ENCODE peak calls at places on chromosomes 7 and 10, in five cellular contexts. One of them, this sample, is unnamed.

GRCh38 chr10:72010234-72010992 is 46.2 kb downstream of the CHST3 start:
- DNase-seq in Panc1: no peak
- DNase-seq in endothelial cell: no peak
- DNase-seq in AG04449: no peak
- DNase-seq in CD4-positive, alpha-beta T cell: no peak
- DNase-seq in this sample: no peak

GRCh38 chr10:104170610-104171269 is 48.8 kb downstream of the SFR1 start:
- DNase-seq in AG04449: no peak
- DNase-seq in endothelial cell: no peak
- DNase-seq in Panc1: no peak
- DNase-seq in CD4-positive, alpha-beta T cell: no peak
- DNase-seq in this sample: no peak

GRCh38 chr7:113731571-113731970 is 187.2 kb downstream of the PPP1R3A start:
- DNase-seq in endothelial cell: no peak
- DNase-seq in Panc1: no peak
- DNase-seq in AG04449: no peak
- DNase-seq in CD4-positive, alpha-beta T cell: no peak
- DNase-seq in this sample: no peak

GRCh38 chr7:37977243-37977642 is 56.8 kb downstream of the EPDR1 start:
- DNase-seq in endothelial cell: no peak
- DNase-seq in Panc1: peak
- DNase-seq in CD4-positive, alpha-beta T cell: no peak
- DNase-seq in AG04449: no peak
- DNase-seq in this sample: no peak

GRCh38 chr7:47721670-47722069 is 139.8 kb upstream of the TNS3 start:
- DNase-seq in endothelial cell: no peak
- DNase-seq in Panc1: no peak
- DNase-seq in CD4-positive, alpha-beta T cell: no peak
- DNase-seq in AG04449: no peak
- DNase-seq in this sample: no peak

GRCh38 chr10:133324198-133324792 is 12.4 kb downstream of the CALY start:
- DNase-seq in endothelial cell: no peak
- DNase-seq in Panc1: no peak
- DNase-seq in AG04449: no peak
- DNase-seq in CD4-positive, alpha-beta T cell: peak
- DNase-seq in this sample: peak

GRCh38 chr7:136023134-136023869 is 46.1 kb upstream of the MTPN start:
- DNase-seq in endothelial cell: no peak
- DNase-seq in CD4-positive, alpha-beta T cell: no peak
- DNase-seq in AG04449: no peak
- DNase-seq in Panc1: no peak
- DNase-seq in this sample: no peak

GRCh38 chr10:71852335-71852937 is 1.4 kb upstream of the PSAP start:
- DNase-seq in AG04449: no peak
- DNase-seq in CD4-positive, alpha-beta T cell: no peak
- DNase-seq in endothelial cell: no peak
- DNase-seq in Panc1: no peak
- DNase-seq in this sample: peak

GRCh38 chr10:18424200-18424599 is 227.2 kb downstream of the NSUN6 start:
- DNase-seq in CD4-positive, alpha-beta T cell: no peak
- DNase-seq in endothelial cell: no peak
- DNase-seq in AG04449: no peak
- DNase-seq in Panc1: no peak
- DNase-seq in this sample: no peak

GRCh38 chr7:103811997-103812396 is 177.5 kb downstream of the RELN start:
- DNase-seq in Panc1: no peak
- DNase-seq in endothelial cell: no peak
- DNase-seq in AG04449: no peak
- DNase-seq in CD4-positive, alpha-beta T cell: no peak
- DNase-seq in this sample: no peak

GRCh38 chr10:33441561-33441960 is 107.1 kb upstream of the NRP1 start:
- DNase-seq in CD4-positive, alpha-beta T cell: no peak
- DNase-seq in endothelial cell: no peak
- DNase-seq in Panc1: no peak
- DNase-seq in AG04449: no peak
- DNase-seq in this sample: no peak

GRCh38 chr10:34853357-34853756 is 38.3 kb upstream of the PARD3 start:
- DNase-seq in endothelial cell: no peak
- DNase-seq in Panc1: no peak
- DNase-seq in CD4-positive, alpha-beta T cell: no peak
- DNase-seq in AG04449: no peak
- DNase-seq in this sample: no peak

GRCh38 chr10:97531401-97531985 is 32.8 kb downstream of the UBTD1 start:
- DNase-seq in Panc1: no peak
- DNase-seq in endothelial cell: no peak
- DNase-seq in AG04449: no peak
- DNase-seq in CD4-positive, alpha-beta T cell: no peak
- DNase-seq in this sample: no peak

DNA sequence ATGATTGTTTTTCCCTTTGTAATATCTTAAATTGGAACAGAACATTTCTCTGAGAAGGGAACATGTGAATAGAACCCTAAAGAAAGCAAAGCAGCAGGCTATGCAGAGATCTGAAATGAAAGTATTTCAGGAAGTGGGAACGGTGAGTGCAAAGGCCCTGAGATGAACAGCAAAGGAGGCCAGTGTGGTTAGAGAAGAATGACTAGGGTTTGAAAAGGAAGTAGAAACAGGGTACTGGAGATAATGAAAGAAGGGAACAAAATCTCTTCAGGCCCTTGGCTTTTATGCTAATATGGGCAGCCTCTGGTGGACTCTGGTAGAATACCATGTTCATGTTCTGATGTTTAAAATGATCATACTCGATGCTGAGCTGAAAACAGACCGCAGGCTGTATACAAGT is 22.2 kb downstream of the ARHGAP21 start:
- DNase-seq in endothelial cell: no peak
- DNase-seq in Panc1: no peak
- DNase-seq in AG04449: no peak
- DNase-seq in CD4-positive, alpha-beta T cell: no peak
- DNase-seq in this sample: no peak
- TF ChIP-seq CTCF in endothelial cell: no peak
- TF ChIP-seq CTCF in Panc1: no peak
- TF ChIP-seq CTCF in AG04449: no peak
- TF ChIP-seq CTCF in CD4-positive, alpha-beta T cell: no peak
- TF ChIP-seq CTCF in this sample: no peak

GRCh38 chr10:83425306-83425705 is 714.0 kb upstream of the GHITM start:
- DNase-seq in AG04449: no peak
- DNase-seq in Panc1: no peak
- DNase-seq in CD4-positive, alpha-beta T cell: no peak
- DNase-seq in endothelial cell: no peak
- DNase-seq in this sample: no peak
- TF ChIP-seq CTCF in AG04449: no peak
- TF ChIP-seq CTCF in Panc1: no peak
- TF ChIP-seq CTCF in CD4-positive, alpha-beta T cell: no peak
- TF ChIP-seq CTCF in endothelial cell: no peak
- TF ChIP-seq CTCF in this sample: no peak

GRCh38 chr10:78852856-78853255 is 215.9 kb upstream of the ZMIZ1 start:
- DNase-seq in AG04449: no peak
- DNase-seq in CD4-positive, alpha-beta T cell: no peak
- DNase-seq in Panc1: no peak
- DNase-seq in endothelial cell: peak
- DNase-seq in this sample: no peak
- TF ChIP-seq CTCF in AG04449: peak
- TF ChIP-seq CTCF in CD4-positive, alpha-beta T cell: no peak
- TF ChIP-seq CTCF in Panc1: no peak
- TF ChIP-seq CTCF in endothelial cell: peak
- TF ChIP-seq CTCF in this sample: no peak

DNA sequence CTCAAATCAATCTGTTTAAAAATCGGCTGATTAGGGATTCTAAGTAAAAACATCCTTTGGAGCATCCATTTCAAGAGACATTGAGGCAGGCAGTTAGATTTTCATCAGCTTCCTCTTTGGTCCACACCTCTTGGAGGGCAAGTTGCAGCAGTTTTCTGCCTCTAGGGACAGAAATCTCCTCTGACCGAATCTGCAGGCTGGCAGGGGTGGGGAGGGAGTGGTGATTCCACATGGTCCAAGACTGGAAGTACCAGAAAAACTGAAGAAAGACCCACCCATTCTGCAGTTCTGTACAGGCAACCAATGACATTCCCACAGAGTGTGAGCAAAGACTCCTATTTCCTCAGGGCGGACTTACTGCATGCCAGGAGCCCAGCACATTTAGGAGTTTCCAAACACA is 29.0 kb downstream of the FGFBP3 start:
- DNase-seq in Panc1: no peak
- DNase-seq in CD4-positive, alpha-beta T cell: no peak
- DNase-seq in endothelial cell: no peak
- DNase-seq in AG04449: no peak
- DNase-seq in this sample: no peak
- TF ChIP-seq CTCF in Panc1: no peak
- TF ChIP-seq CTCF in CD4-positive, alpha-beta T cell: no peak
- TF ChIP-seq CTCF in endothelial cell: no peak
- TF ChIP-seq CTCF in AG04449: no peak
- TF ChIP-seq CTCF in this sample: no peak